ENCODE peak calls at places on chromosomes 1 and 21, in six cellular contexts. One of them, this sample, is unnamed.
A peak's percentile ranks its signal among the peaks of the same experiment; 100 is the strongest.

GRCh38 chr1:58430355-58431335 is 115.9 kb downstream of the OMA1 start:
- DNase-seq in HT-29: no peak
- DNase-seq in skeletal muscle cell: no peak
- DNase-seq in GM03348: no peak
- DNase-seq in stimulated activated CD4-positive, alpha-beta T cell treated with anti-CD3 and anti-CD28 coated beads, Interleukin-2, amount 100 ng/mL, for 48 hours: no peak
- DNase-seq in body of pancreas: no peak
- DNase-seq in this sample: no peak

GRCh38 chr1:197868751-197869501 is 33.5 kb upstream of the C1orf53 start:
- DNase-seq in HT-29: peak; percentile 79
- DNase-seq in skeletal muscle cell: peak; percentile 27
- DNase-seq in GM03348: peak; percentile 76
- DNase-seq in stimulated activated CD4-positive, alpha-beta T cell treated with anti-CD3 and anti-CD28 coated beads, Interleukin-2, amount 100 ng/mL, for 48 hours: peak; percentile 11
- DNase-seq in body of pancreas: peak; percentile 42
- DNase-seq in this sample: no peak

GRCh38 chr21:33954395-33954794 is 38.8 kb upstream of the ATP5PO start:
- DNase-seq in HT-29: no peak
- DNase-seq in skeletal muscle cell: no peak
- DNase-seq in GM03348: no peak
- DNase-seq in stimulated activated CD4-positive, alpha-beta T cell treated with anti-CD3 and anti-CD28 coated beads, Interleukin-2, amount 100 ng/mL, for 48 hours: no peak
- DNase-seq in body of pancreas: no peak
- DNase-seq in this sample: no peak

GRCh38 chr1:172452536-172453159 is 8.8 kb upstream of the PIGC start:
- DNase-seq in HT-29: no peak
- DNase-seq in skeletal muscle cell: no peak
- DNase-seq in GM03348: no peak
- DNase-seq in stimulated activated CD4-positive, alpha-beta T cell treated with anti-CD3 and anti-CD28 coated beads, Interleukin-2, amount 100 ng/mL, for 48 hours: no peak
- DNase-seq in body of pancreas: no peak
- DNase-seq in this sample: no peak

GRCh38 chr1:93977546-93977945 is 68.3 kb upstream of the GCLM start:
- DNase-seq in HT-29: no peak
- DNase-seq in skeletal muscle cell: peak; percentile 48
- DNase-seq in GM03348: peak; percentile 77
- DNase-seq in stimulated activated CD4-positive, alpha-beta T cell treated with anti-CD3 and anti-CD28 coated beads, Interleukin-2, amount 100 ng/mL, for 48 hours: no peak
- DNase-seq in body of pancreas: no peak
- DNase-seq in this sample: no peak

GRCh38 chr1:70990460-70991253 is 57.0 kb downstream of the PTGER3 start:
- DNase-seq in HT-29: no peak
- DNase-seq in skeletal muscle cell: no peak
- DNase-seq in GM03348: no peak
- DNase-seq in stimulated activated CD4-positive, alpha-beta T cell treated with anti-CD3 and anti-CD28 coated beads, Interleukin-2, amount 100 ng/mL, for 48 hours: no peak
- DNase-seq in body of pancreas: no peak
- DNase-seq in this sample: no peak

GRCh38 chr1:83799474-83800085 is 199.4 kb downstream of the TTLL7 start:
- DNase-seq in HT-29: no peak
- DNase-seq in skeletal muscle cell: no peak
- DNase-seq in GM03348: no peak
- DNase-seq in stimulated activated CD4-positive, alpha-beta T cell treated with anti-CD3 and anti-CD28 coated beads, Interleukin-2, amount 100 ng/mL, for 48 hours: no peak
- DNase-seq in body of pancreas: peak; percentile 29
- DNase-seq in this sample: no peak

GRCh38 chr1:49630156-49630555 is 393.6 kb downstream of the AGBL4 start:
- DNase-seq in HT-29: peak; percentile 34
- DNase-seq in skeletal muscle cell: no peak
- DNase-seq in GM03348: no peak
- DNase-seq in stimulated activated CD4-positive, alpha-beta T cell treated with anti-CD3 and anti-CD28 coated beads, Interleukin-2, amount 100 ng/mL, for 48 hours: no peak
- DNase-seq in body of pancreas: no peak
- DNase-seq in this sample: no peak

GRCh38 chr1:7300893-7301292 is 470.2 kb upstream of the VAMP3 start:
- DNase-seq in HT-29: peak; percentile 41
- DNase-seq in skeletal muscle cell: peak; percentile 77
- DNase-seq in GM03348: peak; percentile 78
- DNase-seq in stimulated activated CD4-positive, alpha-beta T cell treated with anti-CD3 and anti-CD28 coated beads, Interleukin-2, amount 100 ng/mL, for 48 hours: no peak
- DNase-seq in body of pancreas: no peak
- DNase-seq in this sample: peak; percentile 41

GRCh38 chr1:34002810-34003209 is 138.9 kb downstream of the HMGB4 start:
- DNase-seq in HT-29: no peak
- DNase-seq in skeletal muscle cell: no peak
- DNase-seq in GM03348: no peak
- DNase-seq in stimulated activated CD4-positive, alpha-beta T cell treated with anti-CD3 and anti-CD28 coated beads, Interleukin-2, amount 100 ng/mL, for 48 hours: no peak
- DNase-seq in body of pancreas: no peak
- DNase-seq in this sample: no peak

GRCh38 chr1:94729287-94729686 is 90.9 kb upstream of the SLC44A3 start:
- DNase-seq in HT-29: no peak
- DNase-seq in skeletal muscle cell: peak; percentile 63
- DNase-seq in GM03348: peak; percentile 74
- DNase-seq in stimulated activated CD4-positive, alpha-beta T cell treated with anti-CD3 and anti-CD28 coated beads, Interleukin-2, amount 100 ng/mL, for 48 hours: no peak
- DNase-seq in body of pancreas: no peak
- DNase-seq in this sample: no peak

GRCh38 chr1:53605181-53605580 is 133.8 kb downstream of the GLIS1 start:
- DNase-seq in HT-29: no peak
- DNase-seq in skeletal muscle cell: no peak
- DNase-seq in GM03348: no peak
- DNase-seq in stimulated activated CD4-positive, alpha-beta T cell treated with anti-CD3 and anti-CD28 coated beads, Interleukin-2, amount 100 ng/mL, for 48 hours: no peak
- DNase-seq in body of pancreas: peak; percentile 6
- DNase-seq in this sample: no peak

GRCh38 chr1:55443175-55443933 is 228.2 kb upstream of the USP24 start:
- DNase-seq in HT-29: no peak
- DNase-seq in skeletal muscle cell: peak; percentile 99
- DNase-seq in GM03348: peak; percentile 91
- DNase-seq in stimulated activated CD4-positive, alpha-beta T cell treated with anti-CD3 and anti-CD28 coated beads, Interleukin-2, amount 100 ng/mL, for 48 hours: no peak
- DNase-seq in body of pancreas: peak; percentile 72
- DNase-seq in this sample: peak; percentile 76

GRCh38 chr1:145884675-145885074 is 991 bp downstream of the ANKRD35 start:
- DNase-seq in HT-29: no peak
- DNase-seq in skeletal muscle cell: peak; percentile 47
- DNase-seq in GM03348: peak; percentile 64
- DNase-seq in stimulated activated CD4-positive, alpha-beta T cell treated with anti-CD3 and anti-CD28 coated beads, Interleukin-2, amount 100 ng/mL, for 48 hours: no peak
- DNase-seq in body of pancreas: no peak
- DNase-seq in this sample: no peak

GRCh38 chr21:22421416-22422190 is 1423.4 kb downstream of the NCAM2 start:
- DNase-seq in HT-29: no peak
- DNase-seq in skeletal muscle cell: no peak
- DNase-seq in GM03348: no peak
- DNase-seq in stimulated activated CD4-positive, alpha-beta T cell treated with anti-CD3 and anti-CD28 coated beads, Interleukin-2, amount 100 ng/mL, for 48 hours: no peak
- DNase-seq in body of pancreas: no peak
- DNase-seq in this sample: no peak

GRCh38 chr1:11967028-11967547 is 13.2 kb upstream of the MFN2 start:
- DNase-seq in HT-29: peak; percentile 90
- DNase-seq in skeletal muscle cell: no peak
- DNase-seq in GM03348: no peak
- DNase-seq in stimulated activated CD4-positive, alpha-beta T cell treated with anti-CD3 and anti-CD28 coated beads, Interleukin-2, amount 100 ng/mL, for 48 hours: no peak
- DNase-seq in body of pancreas: peak; percentile 82
- DNase-seq in this sample: peak; percentile 46